ENCODE peak calls at places on chromosome 13, in seven cellular contexts. Z, K, P, E, M, F and T are unnamed samples.

GRCh38 chr13:112619730-112620639 is 32.0 kb upstream of the TUBGCP3 start:
- DNase-seq in F (peak; percentile 75), P (no peak), M (peak; percentile 76), Z (no peak), K (peak; percentile 93), E (no peak), T (no peak)

GRCh38 chr13:65882810-65883209 is 1347.3 kb downstream of the PCDH9 start:
- DNase-seq in E (no peak), Z (no peak), P (no peak), M (no peak), K (no peak), F (no peak), T (no peak)

GRCh38 chr13:81577601-81578000 is 1236.7 kb upstream of the SPRY2 start:
- DNase-seq in M (no peak), F (no peak), P (no peak), Z (no peak), K (no peak), E (no peak), T (no peak)

GRCh38 chr13:110485604-110486003 is 75.9 kb downstream of the RAB20 start:
- DNase-seq in F (no peak), M (no peak), P (no peak), K (no peak), Z (no peak), E (peak; percentile 31), T (peak; percentile 87)

GRCh38 chr13:99655351-99656091 is 154.2 kb downstream of the TM9SF2 start:
- DNase-seq in F (no peak), M (no peak), P (peak; percentile 89), Z (no peak), K (no peak), E (no peak), T (peak; percentile 21)

GRCh38 chr13:105462981-105463380 is 1072.5 kb downstream of the EFNB2 start:
- DNase-seq in F (no peak), K (no peak), M (no peak), E (no peak), P (no peak), Z (no peak), T (no peak)

GRCh38 chr13:114101831-114102520 is 30.4 kb downstream of the RASA3 start:
- DNase-seq in M (no peak), K (no peak), F (no peak), E (peak; percentile 55), P (no peak), Z (no peak), T (no peak)

GRCh38 chr13:51959773-51960172 is 51.5 kb downstream of the ATP7B start:
- DNase-seq in P (no peak), F (no peak), K (no peak), M (no peak), Z (no peak), E (no peak), T (no peak)

GRCh38 chr13:30112602-30113435 is 194.5 kb downstream of the KATNAL1 start:
- DNase-seq in E (peak; percentile 85), F (peak; percentile 91), M (peak; percentile 93), K (peak; percentile 62), P (peak; percentile 92), Z (peak; percentile 39), T (peak; percentile 81)

GRCh38 chr13:99002191-99002710 is 24.4 kb upstream of the DOCK9 start:
- DNase-seq in E (no peak), M (no peak), F (no peak), K (no peak), Z (no peak), P (no peak), T (no peak)

GRCh38 chr13:99151516-99151915 is 49.1 kb upstream of the UBAC2 start:
- DNase-seq in M (no peak), Z (no peak), P (peak; percentile 84), F (no peak), K (no peak), E (no peak), T (peak; percentile 46)

GRCh38 chr13:99310382-99311031 is 3.3 kb upstream of the GPR183 start:
- DNase-seq in P (peak; percentile 89), K (no peak), F (no peak), M (no peak), Z (no peak), E (no peak), T (no peak)

GRCh38 chr13:39875583-39875982 is 220.1 kb downstream of the COG6 start:
- DNase-seq in P (no peak), K (no peak), Z (no peak), F (no peak), E (no peak), M (no peak), T (no peak)

GRCh38 chr13:65744761-65745160 is 1485.4 kb downstream of the PCDH9 start:
- DNase-seq in F (peak; percentile 4), Z (no peak), E (no peak), K (no peak), M (no peak), P (no peak), T (no peak)

GRCh38 chr13:93727301-93728141 is 500.9 kb downstream of the GPC6 start:
- DNase-seq in M (no peak), Z (no peak), F (no peak), K (no peak), P (peak; percentile 41), E (no peak), T (no peak)

GRCh38 chr13:101942535-101943157 is 459.2 kb downstream of the FGF14 start:
- DNase-seq in E (no peak), K (no peak), Z (no peak), P (no peak), M (no peak), F (no peak), T (no peak)

GRCh38 chr13:98484289-98485219 is 92.4 kb downstream of the STK24 start:
- DNase-seq in P (peak; percentile 99), E (no peak), M (no peak), F (no peak), Z (peak; percentile 49), K (no peak), T (peak; percentile 98)

GRCh38 chr13:78147905-78148304 is 229.3 kb upstream of the EDNRB start:
- DNase-seq in M (no peak), E (no peak), P (peak; percentile 70), K (no peak), F (no peak), Z (no peak), T (no peak)

GRCh38 chr13:84873951-84874350 is 925.3 kb downstream of the SLITRK6 start:
- DNase-seq in P (no peak), E (no peak), Z (no peak), F (no peak), M (no peak), K (peak; percentile 13), T (no peak)

GRCh38 chr13:30293995-30294394 is 13.4 kb downstream of the KATNAL1 start:
- DNase-seq in Z (no peak), F (no peak), M (no peak), E (no peak), P (no peak), K (no peak), T (no peak)

GRCh38 chr13:80338781-80339577 is 1.9 kb downstream of the SPRY2 start:
- DNase-seq in Z (peak; percentile 13), F (peak; percentile 82), P (peak; percentile 94), K (peak; percentile 43), E (no peak), M (no peak), T (peak; percentile 75)

GRCh38 chr13:60047943-60048342 is 115.8 kb downstream of the DIAPH3 start:
- DNase-seq in Z (no peak), F (no peak), K (no peak), P (no peak), E (no peak), M (no peak), T (no peak)

GRCh38 chr13:88071371-88071770 is 400.2 kb downstream of the SLITRK5 start:
- DNase-seq in F (no peak), E (no peak), P (no peak), Z (no peak), K (no peak), M (no peak), T (no peak)

GRCh38 chr13:112730157-112730671 is 40.4 kb downstream of the ATP11A start:
- DNase-seq in M (no peak), E (no peak), F (no peak), P (no peak), Z (no peak), K (no peak), T (no peak)

GRCh38 chr13:114055766-114056165 is 76.7 kb downstream of the RASA3 start:
- DNase-seq in F (no peak), P (no peak), E (no peak), Z (no peak), K (no peak), M (no peak), T (no peak)

GRCh38 chr13:112716841-112717520 is 27.1 kb downstream of the ATP11A start:
- DNase-seq in F (no peak), M (no peak), Z (no peak), P (no peak), K (no peak), E (no peak), T (no peak)

GRCh38 chr13:34358811-34359513 is 541.0 kb downstream of the RFC3 start:
- DNase-seq in K (no peak), F (peak; percentile 31), Z (no peak), M (no peak), E (no peak), P (peak; percentile 86), T (no peak)

GRCh38 chr13:49206641-49207040 is 13.5 kb upstream of the MLNR start:
- DNase-seq in P (no peak), F (no peak), K (no peak), Z (no peak), E (no peak), M (no peak), T (no peak)

GRCh38 chr13:23427342-23428182 is 5.9 kb downstream of the SACS start:
- DNase-seq in K (no peak), M (no peak), E (no peak), Z (no peak), F (no peak), P (peak; percentile 91), T (no peak)

GRCh38 chr13:75902166-75903104 is 266.3 kb downstream of the LMO7 start:
- DNase-seq in K (no peak), E (no peak), P (no peak), F (no peak), M (no peak), Z (no peak), T (no peak)

GRCh38 chr13:44296856-44297255 is 76.8 kb upstream of the SERP2 start:
- DNase-seq in M (no peak), F (no peak), E (no peak), K (no peak), Z (no peak), P (no peak), T (no peak)

GRCh38 chr13:24308068-24308445 is 1.3 kb upstream of the C1QTNF9 start:
- DNase-seq in K (no peak), Z (no peak), P (no peak), F (no peak), E (no peak), M (no peak), T (no peak)

GRCh38 chr13:105059786-105060185 is 1475.7 kb downstream of the EFNB2 start:
- DNase-seq in E (no peak), K (no peak), F (no peak), P (no peak), M (no peak), Z (no peak), T (no peak)

GRCh38 chr13:89982406-89983085 is 1364.9 kb upstream of the MIR17HG start:
- DNase-seq in K (no peak), Z (no peak), F (no peak), P (peak; percentile 66), M (no peak), E (no peak), T (no peak)

GRCh38 chr13:66461021-66461420 is 769.1 kb downstream of the PCDH9 start:
- DNase-seq in Z (no peak), P (no peak), K (no peak), E (no peak), F (no peak), M (no peak), T (no peak)

GRCh38 chr13:61358599-61358998 is 57.0 kb downstream of the PCDH20 start:
- DNase-seq in E (no peak), Z (no peak), M (no peak), P (no peak), F (no peak), K (no peak), T (no peak)